ENCODE peak calls at places on chromosomes 11 and 22, in ten cellular contexts. J is uterus; G is HCT116; V is heart left ventricle; R is CD8-positive, alpha-beta memory T cell; Z is OCI-LY7; S is upper lobe of right lung; U is fibroblast of lung; Y is transverse colon; C is astrocyte. E is an unnamed sample.

GRCh38 chr11:28107331-28107725 is 628 bp downstream of the KIF18A start:
- DNase-seq in J (no peak), G (no peak), V (no peak), R (peak), Z (peak), S (no peak), U (no peak), Y (no peak), C (no peak), E (no peak)

GRCh38 chr11:70434813-70435300 is 36.5 kb downstream of the CTTN start:
- DNase-seq in J (no peak), G (no peak), V (no peak), R (no peak), Z (no peak), S (no peak), U (no peak), Y (no peak), C (no peak), E (no peak)

GRCh38 chr11:80320765-80321164 is 879.9 kb upstream of the TENM4 start:
- DNase-seq in J (no peak), G (no peak), V (no peak), R (no peak), Z (no peak), S (no peak), U (no peak), Y (no peak), C (no peak), E (no peak)

GRCh38 chr11:3920148-3920852 is 64.8 kb downstream of the STIM1 start:
- DNase-seq in J (peak), G (peak), V (no peak), R (peak), Z (no peak), S (no peak), U (peak), Y (peak), C (peak), E (no peak)

GRCh38 chr11:7353100-7353499 is 101.4 kb downstream of the SYT9 start:
- DNase-seq in J (no peak), G (peak), V (no peak), R (no peak), Z (peak), S (no peak), U (no peak), Y (peak), C (no peak), E (no peak)

GRCh38 chr22:19554834-19555404 is 30.7 kb upstream of the CLDN5 start:
- DNase-seq in J (no peak), G (peak), V (no peak), R (no peak), Z (no peak), S (no peak), U (peak), Y (no peak), C (no peak), E (no peak)

GRCh38 chr11:68053117-68053516 is 14.3 kb downstream of the TCIRG1 start:
- DNase-seq in J (no peak), G (no peak), V (no peak), R (no peak), Z (no peak), S (peak), U (no peak), Y (no peak), C (no peak), E (no peak)

GRCh38 chr22:40044102-40044869 is 49.5 kb downstream of the FAM83F start:
- DNase-seq in J (peak), G (peak), V (peak), R (peak), Z (peak), S (peak), U (peak), Y (peak), C (peak), E (peak)

GRCh38 chr11:44866301-44866700 is 84.4 kb downstream of the TP53I11 start:
- DNase-seq in J (no peak), G (no peak), V (no peak), R (no peak), Z (no peak), S (no peak), U (no peak), Y (no peak), C (no peak), E (no peak)

GRCh38 chr22:17481424-17481823 is 81.9 kb upstream of the SLC25A18 start:
- DNase-seq in J (no peak), G (no peak), V (no peak), R (no peak), Z (no peak), S (no peak), U (no peak), Y (no peak), C (no peak), E (no peak)

GRCh38 chr11:100753144-100753543 is 66.1 kb downstream of the ARHGAP42 start:
- DNase-seq in J (no peak), G (no peak), V (no peak), R (no peak), Z (no peak), S (no peak), U (no peak), Y (no peak), C (no peak), E (no peak)

GRCh38 chr11:132082566-132082965 is 712.2 kb downstream of the NTM start:
- DNase-seq in J (no peak), G (no peak), V (no peak), R (no peak), Z (no peak), S (no peak), U (no peak), Y (no peak), C (no peak), E (no peak)

GRCh38 chr11:95156916-95157568 is 67.4 kb downstream of the ENDOD1 start:
- DNase-seq in J (peak), G (no peak), V (peak), R (no peak), Z (no peak), S (no peak), U (no peak), Y (no peak), C (no peak), E (no peak)

GRCh38 chr11:27440090-27440489 is 32.5 kb downstream of the LGR4 start:
- DNase-seq in J (no peak), G (no peak), V (no peak), R (no peak), Z (no peak), S (no peak), U (no peak), Y (no peak), C (no peak), E (no peak)

GRCh38 chr11:77026743-77027142 is 7.5 kb upstream of the B3GNT6 start:
- DNase-seq in J (no peak), G (no peak), V (no peak), R (no peak), Z (no peak), S (no peak), U (no peak), Y (no peak), C (no peak), E (no peak)

GRCh38 chr11:86511086-86511551 is 136.4 kb downstream of the CCDC81 start:
- DNase-seq in J (no peak), G (no peak), V (no peak), R (no peak), Z (no peak), S (no peak), U (peak), Y (no peak), C (peak), E (no peak)

GRCh38 chr11:127492025-127492424 is 491.5 kb upstream of the KIRREL3 start:
- DNase-seq in J (peak), G (no peak), V (no peak), R (no peak), Z (no peak), S (no peak), U (peak), Y (no peak), C (peak), E (no peak)

GRCh38 chr11:9139628-9140357 is 48.4 kb upstream of the SCUBE2 start:
- DNase-seq in J (no peak), G (no peak), V (no peak), R (no peak), Z (no peak), S (no peak), U (peak), Y (no peak), C (no peak), E (no peak)

GRCh38 chr11:121533556-121534050 is 80.8 kb upstream of the SORL1-AS1 start:
- DNase-seq in J (no peak), G (no peak), V (no peak), R (no peak), Z (peak), S (no peak), U (no peak), Y (no peak), C (no peak), E (no peak)

GRCh38 chr11:74726547-74727182 is 4.6 kb downstream of the CHRDL2 start:
- DNase-seq in J (peak), G (peak), V (peak), R (peak), Z (peak), S (peak), U (peak), Y (peak), C (peak), E (no peak)

GRCh38 chr11:117185739-117186430 is 7.3 kb downstream of the SIDT2 start:
- DNase-seq in J (peak), G (no peak), V (no peak), R (no peak), Z (peak), S (no peak), U (no peak), Y (no peak), C (no peak), E (no peak)

GRCh38 chr11:13463779-13464290 is 813 bp upstream of the BTBD10 start:
- DNase-seq in J (no peak), G (no peak), V (no peak), R (no peak), Z (no peak), S (no peak), U (no peak), Y (no peak), C (no peak), E (no peak)

GRCh38 chr22:28031383-28031922 is 112.4 kb upstream of the PITPNB start:
- DNase-seq in J (no peak), G (no peak), V (no peak), R (no peak), Z (no peak), S (peak), U (no peak), Y (no peak), C (no peak), E (peak)

GRCh38 chr11:66491315-66491935 is 11.2 kb downstream of the DPP3 start:
- DNase-seq in J (no peak), G (no peak), V (no peak), R (no peak), Z (no peak), S (no peak), U (no peak), Y (no peak), C (no peak), E (no peak)

GRCh38 chr11:15286465-15286864 is 171.7 kb downstream of the INSC start:
- DNase-seq in J (no peak), G (no peak), V (no peak), R (no peak), Z (no peak), S (no peak), U (no peak), Y (no peak), C (no peak), E (no peak)

GRCh38 chr11:95576149-95576851 is 213.3 kb downstream of the FAM76B start:
- DNase-seq in J (peak), G (no peak), V (no peak), R (no peak), Z (no peak), S (no peak), U (no peak), Y (no peak), C (no peak), E (no peak)

GRCh38 chr11:288328-289144 is at the start of gene PGGHG:
- DNase-seq in J (peak), G (no peak), V (peak), R (peak), Z (no peak), S (peak), U (peak), Y (peak), C (no peak), E (no peak)

DNA sequence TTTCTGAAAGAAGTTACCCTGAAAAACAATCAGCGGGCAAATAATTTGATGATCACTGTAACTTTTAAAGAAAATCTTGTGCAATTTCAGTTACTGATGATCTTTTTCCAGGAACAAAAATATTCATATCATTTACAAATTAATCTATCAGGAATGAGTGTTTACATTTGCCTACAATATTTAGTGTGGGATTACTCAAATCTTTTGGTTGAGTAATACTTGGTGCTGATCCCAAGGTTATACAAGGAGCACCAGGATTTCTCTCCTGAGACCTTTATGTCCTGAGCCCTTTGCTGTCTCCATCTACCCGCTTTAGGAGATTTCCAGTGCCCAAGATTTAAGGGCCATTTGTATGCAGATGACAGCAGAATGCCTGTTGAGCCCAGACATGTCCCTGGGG is 116.1 kb downstream of the ATXN10 start:
- DNase-seq in J (no peak), G (no peak), V (no peak), R (no peak), Z (no peak), S (no peak), U (no peak), Y (no peak), C (no peak), E (no peak)
- H3K27ac ChIP-seq in J (no peak), G (no peak), V (no peak), R (no peak), Z (no peak), S (no peak), U (no peak), Y (no peak), C (no peak), E (no peak)

DNA sequence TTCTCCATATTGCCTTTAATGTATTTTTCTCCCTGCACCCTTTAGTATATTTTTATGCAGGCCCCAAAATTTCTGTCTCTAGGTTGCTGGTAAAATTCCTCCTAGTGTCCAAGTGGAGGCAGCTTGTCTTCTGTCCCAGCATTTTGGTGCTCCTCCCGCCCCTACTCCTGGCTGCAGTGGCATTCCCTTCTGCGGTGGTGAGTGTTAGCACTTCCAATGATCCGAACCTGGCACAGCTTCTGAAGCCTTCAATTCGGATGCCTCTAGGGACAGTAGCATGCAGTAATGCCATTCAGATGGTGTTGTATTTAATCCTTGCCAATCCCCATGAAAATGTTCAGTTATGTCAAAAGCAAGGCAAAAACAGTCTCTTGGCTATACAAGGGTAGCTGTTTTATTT is 5.9 kb downstream of the YWHAH start:
- DNase-seq in J (no peak), G (no peak), V (no peak), R (no peak), Z (no peak), S (no peak), U (no peak), Y (no peak), C (no peak), E (no peak)
- H3K27ac ChIP-seq in J (no peak), G (no peak), V (peak), R (no peak), Z (no peak), S (no peak), U (no peak), Y (peak), C (no peak), E (peak)

GRCh38 chr11:34738237-34738636 is 117.3 kb downstream of the EHF start:
- DNase-seq in J (no peak), G (no peak), V (no peak), R (no peak), Z (no peak), S (no peak), U (no peak), Y (no peak), C (no peak), E (no peak)
- H3K27ac ChIP-seq in J (no peak), G (no peak), V (no peak), R (no peak), Z (no peak), S (no peak), U (no peak), Y (no peak), C (no peak), E (no peak)

DNA sequence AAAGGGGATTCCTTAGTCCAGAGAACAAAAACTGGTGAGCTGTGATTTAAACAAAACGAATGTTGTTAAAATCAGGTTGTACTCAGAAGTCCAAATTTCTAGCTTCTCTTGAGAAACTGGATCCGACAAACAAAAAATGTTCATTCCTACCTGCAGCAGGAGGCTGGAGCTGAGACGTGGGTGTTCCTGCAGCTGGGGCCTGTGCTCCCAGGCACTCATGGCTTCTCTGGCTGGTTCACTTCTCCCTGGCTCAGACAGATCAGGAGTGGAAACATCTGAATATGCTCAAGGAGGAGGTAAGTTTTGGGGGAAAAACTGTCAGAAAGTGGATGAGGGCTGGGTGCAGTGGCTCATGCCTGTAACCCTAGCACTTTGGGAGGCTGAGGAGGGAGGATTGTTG is 24.7 kb upstream of the PARVB start:
- DNase-seq in J (no peak), G (no peak), V (no peak), R (no peak), Z (no peak), S (no peak), U (no peak), Y (no peak), C (no peak), E (no peak)
- H3K27ac ChIP-seq in J (no peak), G (no peak), V (no peak), R (no peak), Z (no peak), S (no peak), U (no peak), Y (no peak), C (no peak), E (no peak)

E was measured in vagina.